ENCODE peak calls at places on chromosome 14, in five cellular contexts. K is heart right ventricle, A is AG08395, L is SHP77, S is progenitor cell of endocrine pancreas. D is an unnamed sample.

GRCh38 chr14:69818760-69819191 is 21.7 kb upstream of the SLC10A1 start:
- DNase-seq in K (peak), A (peak), L (peak), S (peak), D (no peak)

GRCh38 chr14:55711171-55711811 is 131.3 kb downstream of the KTN1 start:
- DNase-seq in K (no peak), A (no peak), L (no peak), S (no peak), D (no peak)

GRCh38 chr14:38073641-38074040 is 134.1 kb upstream of the SSTR1 start:
- DNase-seq in K (no peak), A (peak), L (no peak), S (no peak), D (no peak)

GRCh38 chr14:21063479-21063878 is 5.9 kb downstream of the RNASE8 start:
- DNase-seq in K (no peak), A (peak), L (no peak), S (no peak), D (no peak)

GRCh38 chr14:96324219-96324618 is 38.9 kb downstream of the ATG2B start:
- DNase-seq in K (no peak), A (no peak), L (no peak), S (no peak), D (no peak)

GRCh38 chr14:104001003-104001402 is 58.7 kb upstream of the RD3L start:
- DNase-seq in K (no peak), A (no peak), L (no peak), S (no peak), D (no peak)

GRCh38 chr14:79514700-79515099 is 696.6 kb downstream of the DIO2 start:
- DNase-seq in K (no peak), A (no peak), L (no peak), S (no peak), D (no peak)

GRCh38 chr14:75672588-75673192 is 11.6 kb downstream of the TTLL5 start:
- DNase-seq in K (no peak), A (no peak), L (no peak), S (no peak), D (no peak)

GRCh38 chr14:55645148-55645547 is 65.1 kb downstream of the KTN1 start:
- DNase-seq in K (no peak), A (no peak), L (no peak), S (no peak), D (no peak)

GRCh38 chr14:105251920-105252319 is 3.6 kb downstream of the BTBD6 start:
- DNase-seq in K (no peak), A (no peak), L (no peak), S (no peak), D (no peak)

GRCh38 chr14:31419179-31420012 is 954 bp downstream of the HEATR5A start:
- DNase-seq in K (no peak), A (peak), L (no peak), S (no peak), D (no peak)

GRCh38 chr14:52266782-52267181 is 716 bp upstream of the PTGDR start:
- DNase-seq in K (no peak), A (peak), L (no peak), S (no peak), D (no peak)

GRCh38 chr14:105075364-105076295 is 10.4 kb upstream of the GPR132 start:
- DNase-seq in K (peak), A (peak), L (no peak), S (no peak), D (peak)